ENCODE peak calls at places on chromosomes 2 and 18, in eight cellular contexts. One of them, this sample, is unnamed. For H3K4me1, the result is how much of the 10 kb centered on the place peaks cover.

GRCh38 chr2:16525265-16525887 is 140.3 kb downstream of the CYRIA start:
- DNase-seq in BE2C: peak
- DNase-seq in heart left ventricle: no peak
- DNase-seq in astrocyte: no peak
- DNase-seq in HCT116: peak
- DNase-seq in A549: peak
- DNase-seq in neuronal stem cell: peak
- DNase-seq in Peyer's patch: no peak
- DNase-seq in this sample: no peak

GRCh38 chr2:118748245-118748885 is 99.1 kb downstream of the EN1 start:
- DNase-seq in heart left ventricle: no peak
- DNase-seq in neuronal stem cell: no peak
- DNase-seq in A549: no peak
- DNase-seq in Peyer's patch: no peak
- DNase-seq in HCT116: no peak
- DNase-seq in BE2C: no peak
- DNase-seq in astrocyte: peak
- DNase-seq in this sample: no peak

GRCh38 chr18:53551868-53552426 is 672.5 kb downstream of the MBD2 start:
- DNase-seq in HCT116: no peak
- DNase-seq in A549: no peak
- DNase-seq in heart left ventricle: peak
- DNase-seq in neuronal stem cell: no peak
- DNase-seq in astrocyte: no peak
- DNase-seq in Peyer's patch: no peak
- DNase-seq in BE2C: peak
- DNase-seq in this sample: no peak

GRCh38 chr2:40004336-40004735 is 225.3 kb upstream of the THUMPD2 start:
- DNase-seq in Peyer's patch: no peak
- DNase-seq in BE2C: no peak
- DNase-seq in heart left ventricle: no peak
- DNase-seq in HCT116: no peak
- DNase-seq in astrocyte: no peak
- DNase-seq in neuronal stem cell: no peak
- DNase-seq in A549: no peak
- DNase-seq in this sample: no peak

GRCh38 chr18:74725690-74726089 is 128.0 kb downstream of the ZNF407 start:
- DNase-seq in astrocyte: no peak
- DNase-seq in heart left ventricle: no peak
- DNase-seq in BE2C: no peak
- DNase-seq in HCT116: no peak
- DNase-seq in A549: no peak
- DNase-seq in neuronal stem cell: no peak
- DNase-seq in Peyer's patch: no peak
- DNase-seq in this sample: no peak

GRCh38 chr2:187365315-187365714 is 82.7 kb downstream of the CALCRL start:
- DNase-seq in Peyer's patch: no peak
- DNase-seq in neuronal stem cell: no peak
- DNase-seq in astrocyte: no peak
- DNase-seq in BE2C: no peak
- DNase-seq in HCT116: no peak
- DNase-seq in A549: no peak
- DNase-seq in heart left ventricle: no peak
- DNase-seq in this sample: no peak

GRCh38 chr2:94923196-94923595 is 52.0 kb downstream of the TEKT4 start:
- DNase-seq in HCT116: no peak
- DNase-seq in heart left ventricle: no peak
- DNase-seq in astrocyte: peak
- DNase-seq in BE2C: no peak
- DNase-seq in Peyer's patch: no peak
- DNase-seq in neuronal stem cell: no peak
- DNase-seq in A549: no peak
- DNase-seq in this sample: no peak

GRCh38 chr2:96977631-96978195 is 8.7 kb downstream of the FAM178B start:
- DNase-seq in heart left ventricle: no peak
- DNase-seq in BE2C: no peak
- DNase-seq in neuronal stem cell: no peak
- DNase-seq in A549: peak
- DNase-seq in astrocyte: peak
- DNase-seq in Peyer's patch: no peak
- DNase-seq in HCT116: peak
- DNase-seq in this sample: no peak

GRCh38 chr2:130790808-130791616 is 35.7 kb downstream of the AMER3 start:
- DNase-seq in HCT116: no peak
- DNase-seq in astrocyte: no peak
- DNase-seq in A549: no peak
- DNase-seq in heart left ventricle: no peak
- DNase-seq in Peyer's patch: no peak
- DNase-seq in BE2C: no peak
- DNase-seq in neuronal stem cell: no peak
- DNase-seq in this sample: no peak

GRCh38 chr2:69683170-69683971 is 39.8 kb upstream of the AAK1 start:
- DNase-seq in neuronal stem cell: no peak
- DNase-seq in A549: no peak
- DNase-seq in BE2C: peak
- DNase-seq in astrocyte: peak
- DNase-seq in heart left ventricle: peak
- DNase-seq in Peyer's patch: no peak
- DNase-seq in HCT116: no peak
- DNase-seq in this sample: no peak
- H3K4me3 ChIP-seq in neuronal stem cell: no peak
- H3K4me3 ChIP-seq in A549: no peak
- H3K4me3 ChIP-seq in BE2C: peak
- H3K4me3 ChIP-seq in astrocyte: peak
- H3K4me3 ChIP-seq in heart left ventricle: peak
- H3K4me3 ChIP-seq in Peyer's patch: no peak
- H3K4me3 ChIP-seq in HCT116: no peak
- H3K4me3 ChIP-seq in this sample: no peak

DNA sequence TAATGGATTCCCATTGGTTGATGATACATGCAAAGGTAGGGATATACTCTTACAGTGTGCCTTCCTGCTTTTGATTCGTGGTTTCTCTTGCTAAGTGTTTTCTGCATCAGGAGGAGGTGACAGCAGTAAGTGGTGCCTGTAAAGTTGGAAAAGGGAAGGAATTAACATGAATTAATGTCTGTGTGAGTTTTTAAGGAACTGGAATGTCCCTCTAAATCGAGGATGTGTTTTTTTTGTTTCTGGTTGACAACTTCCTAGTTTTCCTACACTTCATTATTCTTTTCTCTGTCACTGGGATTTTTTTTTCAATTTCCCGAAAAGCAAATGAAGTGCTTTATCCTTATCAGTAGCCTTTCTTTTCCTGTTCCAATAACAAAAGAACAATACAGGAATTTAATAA is 54.4 kb downstream of the CRIM1 start:
- DNase-seq in A549: no peak
- DNase-seq in heart left ventricle: no peak
- DNase-seq in Peyer's patch: no peak
- DNase-seq in astrocyte: no peak
- DNase-seq in BE2C: no peak
- DNase-seq in neuronal stem cell: no peak
- DNase-seq in HCT116: no peak
- DNase-seq in this sample: no peak
- H3K4me1 ChIP-seq in A549: half or more
- H3K4me1 ChIP-seq in heart left ventricle: under half
- H3K4me1 ChIP-seq in Peyer's patch: under half
- H3K4me1 ChIP-seq in astrocyte: half or more
- H3K4me1 ChIP-seq in BE2C: under half
- H3K4me1 ChIP-seq in neuronal stem cell: under half
- H3K4me1 ChIP-seq in HCT116: under half
- H3K4me1 ChIP-seq in this sample: under half

GRCh38 chr18:79986726-79987125 is 1.6 kb downstream of the TXNL4A start:
- DNase-seq in HCT116: no peak
- DNase-seq in heart left ventricle: no peak
- DNase-seq in Peyer's patch: no peak
- DNase-seq in neuronal stem cell: no peak
- DNase-seq in A549: no peak
- DNase-seq in BE2C: no peak
- DNase-seq in astrocyte: no peak
- DNase-seq in this sample: no peak
- H3K4me3 ChIP-seq in HCT116: peak
- H3K4me3 ChIP-seq in heart left ventricle: peak
- H3K4me3 ChIP-seq in Peyer's patch: peak
- H3K4me3 ChIP-seq in neuronal stem cell: peak
- H3K4me3 ChIP-seq in A549: peak
- H3K4me3 ChIP-seq in BE2C: peak
- H3K4me3 ChIP-seq in astrocyte: peak
- H3K4me3 ChIP-seq in this sample: peak

DNA sequence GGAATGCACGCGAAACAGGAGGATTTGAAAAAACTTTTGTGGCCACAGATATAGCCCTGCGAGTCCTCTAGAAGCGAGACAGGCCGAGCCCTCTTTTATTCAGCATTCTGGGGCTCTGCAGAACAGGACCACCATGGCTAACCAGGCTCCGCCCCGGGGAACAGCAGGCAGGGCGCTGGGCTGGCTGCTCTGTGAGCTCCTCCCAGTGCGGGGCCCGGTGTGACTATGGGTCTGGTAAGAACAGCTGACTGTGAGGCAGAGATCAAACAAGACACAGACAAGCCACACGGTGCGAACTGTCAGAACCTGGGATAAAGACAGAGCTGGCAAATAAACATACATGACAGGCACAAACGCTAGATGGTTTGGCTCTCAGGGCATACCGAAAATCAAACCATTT is 15.5 kb downstream of the PXDN start:
- DNase-seq in BE2C: peak
- DNase-seq in A549: no peak
- DNase-seq in neuronal stem cell: no peak
- DNase-seq in heart left ventricle: peak
- DNase-seq in HCT116: no peak
- DNase-seq in astrocyte: no peak
- DNase-seq in Peyer's patch: peak
- DNase-seq in this sample: no peak
- H3K4me1 ChIP-seq in BE2C: under half
- H3K4me1 ChIP-seq in A549: under half
- H3K4me1 ChIP-seq in neuronal stem cell: under half
- H3K4me1 ChIP-seq in heart left ventricle: under half
- H3K4me1 ChIP-seq in HCT116: under half
- H3K4me1 ChIP-seq in astrocyte: under half
- H3K4me1 ChIP-seq in Peyer's patch: under half
- H3K4me1 ChIP-seq in this sample: under half

GRCh38 chr2:230220347-230220969 is 674 bp upstream of the SP110 start:
- DNase-seq in neuronal stem cell: no peak
- DNase-seq in astrocyte: no peak
- DNase-seq in heart left ventricle: no peak
- DNase-seq in Peyer's patch: no peak
- DNase-seq in BE2C: no peak
- DNase-seq in A549: no peak
- DNase-seq in HCT116: no peak
- DNase-seq in this sample: no peak

GRCh38 chr2:230216489-230216888 is 3.3 kb downstream of the SP110 start:
- DNase-seq in astrocyte: no peak
- DNase-seq in HCT116: no peak
- DNase-seq in Peyer's patch: no peak
- DNase-seq in heart left ventricle: no peak
- DNase-seq in A549: no peak
- DNase-seq in neuronal stem cell: no peak
- DNase-seq in BE2C: no peak
- DNase-seq in this sample: no peak

GRCh38 chr2:230219419-230220331 is at the start of gene SP110:
- DNase-seq in BE2C: peak
- DNase-seq in A549: peak
- DNase-seq in Peyer's patch: peak
- DNase-seq in heart left ventricle: peak
- DNase-seq in neuronal stem cell: no peak
- DNase-seq in astrocyte: peak
- DNase-seq in HCT116: peak
- DNase-seq in this sample: peak

GRCh38 chr2:230217424-230217823 is 2.4 kb downstream of the SP110 start:
- DNase-seq in Peyer's patch: peak
- DNase-seq in heart left ventricle: no peak
- DNase-seq in A549: no peak
- DNase-seq in HCT116: no peak
- DNase-seq in BE2C: no peak
- DNase-seq in neuronal stem cell: no peak
- DNase-seq in astrocyte: no peak
- DNase-seq in this sample: no peak

GRCh38 chr2:230218411-230218810 is 1.4 kb downstream of the SP110 start:
- DNase-seq in A549: no peak
- DNase-seq in neuronal stem cell: no peak
- DNase-seq in HCT116: no peak
- DNase-seq in heart left ventricle: no peak
- DNase-seq in BE2C: no peak
- DNase-seq in Peyer's patch: no peak
- DNase-seq in astrocyte: no peak
- DNase-seq in this sample: no peak
- H3K4me3 ChIP-seq in A549: no peak
- H3K4me3 ChIP-seq in neuronal stem cell: no peak
- H3K4me3 ChIP-seq in HCT116: no peak
- H3K4me3 ChIP-seq in heart left ventricle: peak
- H3K4me3 ChIP-seq in BE2C: no peak
- H3K4me3 ChIP-seq in Peyer's patch: peak
- H3K4me3 ChIP-seq in astrocyte: no peak
- H3K4me3 ChIP-seq in this sample: no peak

GRCh38 chr18:58234359-58234741 is 190.3 kb downstream of the NEDD4L start:
- DNase-seq in HCT116: no peak
- DNase-seq in BE2C: no peak
- DNase-seq in neuronal stem cell: no peak
- DNase-seq in Peyer's patch: no peak
- DNase-seq in A549: no peak
- DNase-seq in heart left ventricle: no peak
- DNase-seq in astrocyte: no peak
- DNase-seq in this sample: no peak
- H3K4me1 ChIP-seq in HCT116: under half
- H3K4me1 ChIP-seq in BE2C: under half
- H3K4me1 ChIP-seq in neuronal stem cell: under half
- H3K4me1 ChIP-seq in Peyer's patch: under half
- H3K4me1 ChIP-seq in A549: under half
- H3K4me1 ChIP-seq in heart left ventricle: under half
- H3K4me1 ChIP-seq in astrocyte: under half
- H3K4me1 ChIP-seq in this sample: under half